ENCODE peak calls at places on chromosomes 13 and 19, in nine cellular contexts. One of them, this sample, is unnamed.

GRCh38 chr19:39413903-39414608 is 1.6 kb downstream of the PLEKHG2 start:
- DNase-seq in H9: no peak
- DNase-seq in nephron progenitor cell: peak
- DNase-seq in MCF 10A: no peak
- DNase-seq in heart right ventricle: no peak
- DNase-seq in fibroblast of mammary gland: peak
- DNase-seq in GM10248: no peak
- DNase-seq in GM06990: no peak
- DNase-seq in Peyer's patch: no peak
- DNase-seq in this sample: no peak

GRCh38 chr19:11151181-11151580 is 4.4 kb downstream of the SPC24 start:
- DNase-seq in H9: no peak
- DNase-seq in nephron progenitor cell: no peak
- DNase-seq in MCF 10A: no peak
- DNase-seq in heart right ventricle: peak
- DNase-seq in fibroblast of mammary gland: no peak
- DNase-seq in GM10248: no peak
- DNase-seq in GM06990: no peak
- DNase-seq in Peyer's patch: no peak
- DNase-seq in this sample: no peak

GRCh38 chr19:47550129-47550528 is 22.8 kb downstream of the ZNF541 start:
- DNase-seq in H9: no peak
- DNase-seq in nephron progenitor cell: no peak
- DNase-seq in MCF 10A: no peak
- DNase-seq in heart right ventricle: no peak
- DNase-seq in fibroblast of mammary gland: no peak
- DNase-seq in GM10248: no peak
- DNase-seq in GM06990: no peak
- DNase-seq in Peyer's patch: no peak
- DNase-seq in this sample: no peak

GRCh38 chr19:33621811-33622504 is at the start of gene CHST8:
- DNase-seq in H9: peak
- DNase-seq in nephron progenitor cell: peak
- DNase-seq in MCF 10A: no peak
- DNase-seq in heart right ventricle: peak
- DNase-seq in fibroblast of mammary gland: peak
- DNase-seq in GM10248: peak
- DNase-seq in GM06990: no peak
- DNase-seq in Peyer's patch: no peak
- DNase-seq in this sample: no peak

GRCh38 chr19:48041877-48042580 is 1.9 kb downstream of the CABP5 start:
- DNase-seq in H9: no peak
- DNase-seq in nephron progenitor cell: no peak
- DNase-seq in MCF 10A: no peak
- DNase-seq in heart right ventricle: no peak
- DNase-seq in fibroblast of mammary gland: no peak
- DNase-seq in GM10248: no peak
- DNase-seq in GM06990: no peak
- DNase-seq in Peyer's patch: no peak
- DNase-seq in this sample: no peak

GRCh38 chr13:67726979-67727378 is 496.8 kb upstream of the PCDH9 start:
- DNase-seq in H9: no peak
- DNase-seq in nephron progenitor cell: no peak
- DNase-seq in MCF 10A: peak
- DNase-seq in heart right ventricle: no peak
- DNase-seq in fibroblast of mammary gland: no peak
- DNase-seq in GM10248: no peak
- DNase-seq in GM06990: no peak
- DNase-seq in Peyer's patch: no peak
- DNase-seq in this sample: no peak

GRCh38 chr13:72004975-72005374 is 138.0 kb upstream of the DACH1 start:
- DNase-seq in H9: no peak
- DNase-seq in nephron progenitor cell: no peak
- DNase-seq in MCF 10A: no peak
- DNase-seq in heart right ventricle: no peak
- DNase-seq in fibroblast of mammary gland: peak
- DNase-seq in GM10248: no peak
- DNase-seq in GM06990: no peak
- DNase-seq in Peyer's patch: no peak
- DNase-seq in this sample: no peak

GRCh38 chr13:107512551-107512950 is 702.8 kb downstream of the LIG4 start:
- DNase-seq in H9: peak
- DNase-seq in nephron progenitor cell: no peak
- DNase-seq in MCF 10A: no peak
- DNase-seq in heart right ventricle: no peak
- DNase-seq in fibroblast of mammary gland: no peak
- DNase-seq in GM10248: no peak
- DNase-seq in GM06990: no peak
- DNase-seq in Peyer's patch: no peak
- DNase-seq in this sample: no peak

GRCh38 chr13:45335397-45336024 is 5.5 kb downstream of the TPT1 start:
- DNase-seq in H9: no peak
- DNase-seq in nephron progenitor cell: no peak
- DNase-seq in MCF 10A: no peak
- DNase-seq in heart right ventricle: no peak
- DNase-seq in fibroblast of mammary gland: no peak
- DNase-seq in GM10248: no peak
- DNase-seq in GM06990: no peak
- DNase-seq in Peyer's patch: no peak
- DNase-seq in this sample: no peak

GRCh38 chr19:34731964-34732363 is 2.1 kb upstream of the ZNF181 start:
- DNase-seq in H9: no peak
- DNase-seq in nephron progenitor cell: no peak
- DNase-seq in MCF 10A: no peak
- DNase-seq in heart right ventricle: no peak
- DNase-seq in fibroblast of mammary gland: no peak
- DNase-seq in GM10248: no peak
- DNase-seq in GM06990: no peak
- DNase-seq in Peyer's patch: no peak
- DNase-seq in this sample: no peak

GRCh38 chr19:34734601-34735103 is 609 bp downstream of the ZNF181 start:
- DNase-seq in H9: no peak
- DNase-seq in nephron progenitor cell: no peak
- DNase-seq in MCF 10A: peak
- DNase-seq in heart right ventricle: no peak
- DNase-seq in fibroblast of mammary gland: no peak
- DNase-seq in GM10248: no peak
- DNase-seq in GM06990: no peak
- DNase-seq in Peyer's patch: no peak
- DNase-seq in this sample: no peak

GRCh38 chr19:34732548-34733255 is 1.3 kb upstream of the ZNF181 start:
- DNase-seq in H9: no peak
- DNase-seq in nephron progenitor cell: no peak
- DNase-seq in MCF 10A: no peak
- DNase-seq in heart right ventricle: no peak
- DNase-seq in fibroblast of mammary gland: no peak
- DNase-seq in GM10248: peak
- DNase-seq in GM06990: no peak
- DNase-seq in Peyer's patch: no peak
- DNase-seq in this sample: no peak

GRCh38 chr19:34733266-34733825 is 697 bp upstream of the ZNF181 start:
- DNase-seq in H9: peak
- DNase-seq in nephron progenitor cell: peak
- DNase-seq in MCF 10A: no peak
- DNase-seq in heart right ventricle: peak
- DNase-seq in fibroblast of mammary gland: no peak
- DNase-seq in GM10248: peak
- DNase-seq in GM06990: no peak
- DNase-seq in Peyer's patch: peak
- DNase-seq in this sample: no peak

GRCh38 chr19:34733826-34734600 is at the start of gene ZNF181:
- DNase-seq in H9: peak
- DNase-seq in nephron progenitor cell: peak
- DNase-seq in MCF 10A: peak
- DNase-seq in heart right ventricle: peak
- DNase-seq in fibroblast of mammary gland: peak
- DNase-seq in GM10248: peak
- DNase-seq in GM06990: peak
- DNase-seq in Peyer's patch: peak
- DNase-seq in this sample: peak
- TF ChIP-seq CTCF in H9: no peak
- TF ChIP-seq CTCF in nephron progenitor cell: no peak
- TF ChIP-seq CTCF in MCF 10A: no peak
- TF ChIP-seq CTCF in heart right ventricle: no peak
- TF ChIP-seq CTCF in fibroblast of mammary gland: no peak
- TF ChIP-seq CTCF in GM10248: no peak
- TF ChIP-seq CTCF in GM06990: no peak
- TF ChIP-seq CTCF in Peyer's patch: no peak
- TF ChIP-seq CTCF in this sample: no peak

DNA sequence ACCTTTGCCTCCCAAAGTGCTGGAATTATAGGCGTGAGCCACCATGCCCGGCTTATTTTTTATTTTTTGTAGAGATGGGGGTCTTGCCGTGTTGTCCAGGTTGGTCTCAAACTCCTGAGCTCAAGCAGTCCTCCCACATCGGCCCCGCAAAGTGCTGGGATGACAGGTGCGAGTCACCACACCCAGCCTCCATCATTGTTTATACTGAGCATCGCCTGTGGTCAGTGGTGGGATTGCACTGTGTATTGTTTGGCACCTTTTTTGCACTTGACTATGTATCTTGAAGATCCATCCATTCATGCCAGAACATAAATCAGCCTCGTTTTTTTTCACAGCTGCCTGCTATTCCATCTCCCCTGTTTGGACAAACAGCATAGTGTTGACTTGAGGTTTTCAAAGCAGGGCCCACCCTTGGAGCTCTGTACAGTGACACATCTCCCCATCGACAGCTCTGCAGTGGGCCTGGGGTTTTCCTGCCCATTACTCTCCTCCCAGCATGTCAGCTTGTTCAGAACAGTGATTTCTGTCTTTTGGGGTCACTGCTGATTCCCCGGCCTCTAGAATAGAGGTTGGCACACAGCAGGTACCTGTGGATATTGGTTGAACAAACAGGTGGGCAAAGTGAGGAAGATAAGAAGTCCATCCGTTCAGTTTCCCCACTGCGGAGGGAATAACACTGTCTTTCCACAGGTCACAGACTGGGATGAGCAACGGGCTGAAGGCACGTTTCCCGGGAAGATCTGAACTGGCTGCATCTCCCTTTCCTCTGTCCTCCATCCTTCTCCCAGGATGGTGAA is 8.2 kb upstream of the UPK1A start:
- DNase-seq in H9: no peak
- DNase-seq in nephron progenitor cell: no peak
- DNase-seq in MCF 10A: no peak
- DNase-seq in heart right ventricle: no peak
- DNase-seq in fibroblast of mammary gland: peak
- DNase-seq in GM10248: no peak
- DNase-seq in GM06990: no peak
- DNase-seq in Peyer's patch: no peak
- DNase-seq in this sample: no peak
- TF ChIP-seq CTCF in H9: peak
- TF ChIP-seq CTCF in nephron progenitor cell: no peak
- TF ChIP-seq CTCF in MCF 10A: no peak
- TF ChIP-seq CTCF in heart right ventricle: no peak
- TF ChIP-seq CTCF in fibroblast of mammary gland: peak
- TF ChIP-seq CTCF in GM10248: no peak
- TF ChIP-seq CTCF in GM06990: peak
- TF ChIP-seq CTCF in Peyer's patch: peak
- TF ChIP-seq CTCF in this sample: no peak

GRCh38 chr19:1213391-1214286 is 8.1 kb downstream of the STK11 start:
- DNase-seq in H9: no peak
- DNase-seq in nephron progenitor cell: peak
- DNase-seq in MCF 10A: peak
- DNase-seq in heart right ventricle: peak
- DNase-seq in fibroblast of mammary gland: peak
- DNase-seq in GM10248: peak
- DNase-seq in GM06990: peak
- DNase-seq in Peyer's patch: peak
- DNase-seq in this sample: no peak

GRCh38 chr19:1214862-1215731 is 9.5 kb downstream of the STK11 start:
- DNase-seq in H9: no peak
- DNase-seq in nephron progenitor cell: no peak
- DNase-seq in MCF 10A: peak
- DNase-seq in heart right ventricle: peak
- DNase-seq in fibroblast of mammary gland: no peak
- DNase-seq in GM10248: no peak
- DNase-seq in GM06990: peak
- DNase-seq in Peyer's patch: no peak
- DNase-seq in this sample: no peak

GRCh38 chr19:1210227-1210538 is 4.6 kb downstream of the STK11 start:
- DNase-seq in H9: no peak
- DNase-seq in nephron progenitor cell: no peak
- DNase-seq in MCF 10A: no peak
- DNase-seq in heart right ventricle: no peak
- DNase-seq in fibroblast of mammary gland: no peak
- DNase-seq in GM10248: no peak
- DNase-seq in GM06990: no peak
- DNase-seq in Peyer's patch: no peak
- DNase-seq in this sample: no peak

GRCh38 chr19:1214299-1214861 is 8.8 kb downstream of the STK11 start:
- DNase-seq in H9: no peak
- DNase-seq in nephron progenitor cell: no peak
- DNase-seq in MCF 10A: no peak
- DNase-seq in heart right ventricle: no peak
- DNase-seq in fibroblast of mammary gland: no peak
- DNase-seq in GM10248: no peak
- DNase-seq in GM06990: no peak
- DNase-seq in Peyer's patch: no peak
- DNase-seq in this sample: no peak

DNA sequence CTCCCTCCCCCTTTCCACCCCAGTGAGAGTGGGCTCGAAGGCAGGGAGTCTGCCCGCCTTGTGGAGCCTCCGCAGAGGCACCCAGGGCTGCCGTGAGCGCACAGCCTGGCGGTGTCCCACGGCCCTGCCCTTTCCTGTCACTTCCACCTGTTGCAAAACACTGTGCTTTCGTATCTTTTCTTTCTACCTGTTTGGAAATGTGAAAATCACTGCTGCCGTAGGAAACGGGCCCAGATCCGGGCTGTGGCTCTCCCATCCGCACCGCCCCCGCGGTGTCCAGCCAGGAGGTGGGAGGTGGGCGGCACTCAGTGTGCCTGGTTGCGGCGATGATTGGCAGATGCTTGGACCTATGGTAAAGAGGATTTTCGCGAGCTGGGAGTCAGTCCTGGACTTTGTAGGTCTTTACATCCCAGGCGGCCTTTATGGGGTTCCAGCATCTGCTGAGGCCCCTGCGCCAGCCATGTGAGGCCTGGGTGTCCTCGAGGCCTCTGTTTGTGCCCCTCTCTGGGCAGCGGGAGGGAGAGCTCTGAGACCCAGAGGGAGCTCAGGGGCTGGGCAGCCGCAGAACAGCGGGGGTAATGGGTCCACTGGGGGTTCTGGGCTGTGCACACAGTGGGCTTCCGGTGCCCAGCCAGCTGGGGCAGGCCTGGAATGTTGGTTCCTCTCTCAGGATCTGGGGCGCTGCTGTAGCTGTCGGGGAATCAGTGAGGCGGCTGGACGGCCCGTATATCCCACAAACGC is 6.1 kb downstream of the STK11 start:
- DNase-seq in H9: peak
- DNase-seq in nephron progenitor cell: peak
- DNase-seq in MCF 10A: peak
- DNase-seq in heart right ventricle: peak
- DNase-seq in fibroblast of mammary gland: peak
- DNase-seq in GM10248: no peak
- DNase-seq in GM06990: peak
- DNase-seq in Peyer's patch: no peak
- DNase-seq in this sample: no peak
- TF ChIP-seq CTCF in H9: no peak
- TF ChIP-seq CTCF in nephron progenitor cell: no peak
- TF ChIP-seq CTCF in MCF 10A: no peak
- TF ChIP-seq CTCF in heart right ventricle: no peak
- TF ChIP-seq CTCF in fibroblast of mammary gland: no peak
- TF ChIP-seq CTCF in GM10248: no peak
- TF ChIP-seq CTCF in GM06990: no peak
- TF ChIP-seq CTCF in Peyer's patch: no peak
- TF ChIP-seq CTCF in this sample: no peak

GRCh38 chr19:2061936-2062729 is 11.1 kb upstream of the MKNK2 start:
- DNase-seq in H9: peak
- DNase-seq in nephron progenitor cell: no peak
- DNase-seq in MCF 10A: no peak
- DNase-seq in heart right ventricle: no peak
- DNase-seq in fibroblast of mammary gland: no peak
- DNase-seq in GM10248: no peak
- DNase-seq in GM06990: no peak
- DNase-seq in Peyer's patch: no peak
- DNase-seq in this sample: no peak
- TF ChIP-seq CTCF in H9: peak
- TF ChIP-seq CTCF in nephron progenitor cell: no peak
- TF ChIP-seq CTCF in MCF 10A: no peak
- TF ChIP-seq CTCF in heart right ventricle: no peak
- TF ChIP-seq CTCF in fibroblast of mammary gland: no peak
- TF ChIP-seq CTCF in GM10248: peak
- TF ChIP-seq CTCF in GM06990: peak
- TF ChIP-seq CTCF in Peyer's patch: no peak
- TF ChIP-seq CTCF in this sample: no peak